ENCODE peak calls at places on chromosomes 11 and 22, in eight cellular contexts. N, G, L, C, D, O, U and T are unnamed samples.

GRCh38 chr11:19987243-19987870 is 172.9 kb downstream of the DBX1 start:
- DNase-seq in C (no peak), N (no peak), L (no peak), O (no peak), G (no peak), U (no peak), D (peak), T (no peak)

GRCh38 chr11:27847496-27847895 is 147.2 kb upstream of the BDNF start:
- DNase-seq in D (no peak), O (no peak), U (no peak), L (no peak), N (no peak), G (no peak), C (no peak), T (no peak)

GRCh38 chr22:32005453-32005852 is 37.6 kb upstream of the SLC5A1 start:
- DNase-seq in O (no peak), G (no peak), D (peak), L (no peak), N (no peak), U (no peak), C (peak), T (no peak)

GRCh38 chr11:119891392-119891791 is 162.4 kb upstream of the NECTIN1 start:
- DNase-seq in C (no peak), U (no peak), G (no peak), L (peak), O (no peak), D (no peak), N (no peak), T (no peak)

GRCh38 chr11:3995949-3996554 is 98.5 kb upstream of the RRM1 start:
- DNase-seq in D (peak), N (no peak), C (peak), G (no peak), O (no peak), U (no peak), L (no peak), T (peak)

GRCh38 chr11:65574963-65575567 is 788 bp upstream of the EHBP1L1 start:
- DNase-seq in U (no peak), G (no peak), N (peak), C (no peak), L (no peak), O (no peak), D (no peak), T (no peak)

GRCh38 chr11:108148549-108148948 is 27.2 kb downstream of the ACAT1 start:
- DNase-seq in L (no peak), U (no peak), O (no peak), N (no peak), C (no peak), G (no peak), D (peak), T (no peak)

GRCh38 chr22:29820941-29821789 is 16.9 kb downstream of the ASCC2 start:
- DNase-seq in N (no peak), G (no peak), L (no peak), U (peak), D (peak), C (peak), O (no peak), T (peak)

GRCh38 chr11:45846174-45846675 is 1.1 kb upstream of the CRY2 start:
- DNase-seq in C (no peak), L (peak), N (no peak), G (no peak), O (no peak), D (no peak), U (no peak), T (no peak)

GRCh38 chr22:41808400-41808799 is 7.9 kb downstream of the CCDC134 start:
- DNase-seq in D (no peak), L (peak), G (no peak), N (no peak), C (no peak), O (no peak), U (no peak), T (no peak)

GRCh38 chr11:27700351-27701261 is at the start of gene BDNF:
- DNase-seq in U (no peak), O (no peak), N (peak), C (peak), G (no peak), L (peak), D (peak), T (no peak)

GRCh38 chr11:99316761-99317475 is 296.2 kb downstream of the CNTN5 start:
- DNase-seq in O (no peak), C (peak), D (peak), L (no peak), U (no peak), N (no peak), G (no peak), T (no peak)

GRCh38 chr22:47307326-47307725 is 544.9 kb downstream of the TBC1D22A start:
- DNase-seq in C (peak), L (no peak), G (no peak), N (no peak), D (peak), U (peak), O (no peak), T (no peak)

GRCh38 chr11:62919898-62920640 is 1.1 kb downstream of the CHRM1 start:
- DNase-seq in O (no peak), C (no peak), U (no peak), N (no peak), G (no peak), D (no peak), L (no peak), T (no peak)

GRCh38 chr11:110525883-110526282 is 96.1 kb downstream of the FDX1 start:
- DNase-seq in O (peak), C (peak), L (no peak), D (peak), U (no peak), N (no peak), G (no peak), T (peak)

GRCh38 chr11:118113031-118113430 is 26.3 kb upstream of the SMIM35 start:
- DNase-seq in O (no peak), N (no peak), D (no peak), G (no peak), U (no peak), L (no peak), C (no peak), T (no peak)

GRCh38 chr11:3037041-3037944 is 19.9 kb downstream of the CARS1 start:
- DNase-seq in L (peak), G (peak), N (peak), O (peak), D (peak), C (peak), U (peak), T (no peak)

DNA sequence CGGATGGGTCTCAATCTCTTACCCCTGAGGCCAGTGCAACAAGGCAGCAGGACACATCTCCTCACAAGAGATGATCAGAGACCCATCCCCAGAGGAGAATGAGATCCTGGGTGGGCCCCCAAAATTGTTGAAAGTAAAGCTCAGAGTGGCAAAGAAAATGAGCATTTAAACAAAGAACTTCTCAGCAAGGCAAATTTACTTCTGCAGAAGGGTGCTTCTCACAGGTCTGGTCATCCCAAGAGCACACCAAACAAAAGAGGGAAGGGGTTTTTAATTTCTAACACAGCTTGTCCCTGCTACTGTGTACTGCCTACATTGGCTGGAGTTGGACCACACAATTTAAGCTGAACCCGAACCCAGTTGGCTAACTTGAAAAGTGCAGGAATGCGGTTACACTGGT is 1628.6 kb upstream of the RAG2 start:
- DNase-seq in C (no peak), L (no peak), D (peak), G (no peak), O (no peak), U (no peak), N (no peak), T (no peak)
- H3K4me3 ChIP-seq in C (no peak), L (no peak), D (no peak), G (no peak), O (no peak), U (no peak), N (no peak), T (no peak)

GRCh38 chr11:23113887-23114216 is 253.6 kb upstream of the CCDC179 start:
- DNase-seq in O (no peak), U (no peak), C (no peak), G (no peak), N (no peak), L (no peak), D (no peak), T (no peak)

GRCh38 chr11:23112390-23112789 is 252.1 kb upstream of the CCDC179 start:
- DNase-seq in C (no peak), N (no peak), O (no peak), U (no peak), L (no peak), D (no peak), G (no peak), T (no peak)

DNA sequence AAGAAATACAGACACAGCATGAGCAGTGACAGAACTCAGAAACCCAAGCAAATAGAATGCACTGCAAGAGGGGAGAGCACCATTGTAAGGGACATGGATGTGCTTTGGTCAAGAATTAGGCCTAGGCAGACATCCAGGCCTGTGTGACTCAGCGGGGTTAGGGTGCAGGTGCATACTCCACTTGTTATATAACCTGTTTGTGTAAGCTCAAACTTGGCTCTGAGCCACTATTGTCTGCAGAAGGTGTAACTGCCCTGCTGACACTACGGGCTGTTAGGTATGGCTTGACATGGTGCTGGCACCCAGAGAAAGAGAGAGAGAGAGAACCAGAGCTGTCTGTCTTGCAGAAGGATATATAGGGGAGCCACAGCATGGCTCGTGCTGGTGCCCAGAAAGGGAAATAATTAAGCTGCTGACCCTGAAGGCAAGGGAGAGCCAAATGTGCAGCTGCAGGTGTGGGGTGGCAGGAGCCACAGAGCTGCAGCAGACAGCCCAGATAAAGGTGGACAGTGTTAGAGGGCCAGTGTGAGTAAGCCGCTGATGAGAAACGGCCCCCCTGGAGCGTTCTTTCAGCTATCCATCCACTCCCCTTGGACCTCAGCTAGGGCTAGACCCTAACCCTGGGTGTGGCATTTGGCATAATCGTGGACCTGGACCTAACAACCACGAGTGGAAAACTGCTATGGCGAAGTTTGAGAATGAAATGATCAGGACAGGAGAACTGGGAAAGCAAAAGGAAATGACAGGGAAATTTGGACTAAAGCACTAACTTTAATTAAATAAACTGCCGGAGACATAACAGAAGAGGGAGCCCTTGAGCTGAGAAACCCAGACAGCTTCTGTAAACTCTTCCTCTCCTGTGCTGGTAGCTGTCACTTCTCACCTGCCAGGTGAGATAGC is 253.0 kb upstream of the CCDC179 start:
- DNase-seq in O (no peak), N (peak), C (peak), D (peak), G (no peak), U (no peak), L (peak), T (peak)
- H3K4me3 ChIP-seq in O (no peak), N (no peak), C (no peak), D (no peak), G (no peak), U (no peak), L (no peak), T (no peak)

GRCh38 chr11:31823372-31824371 is 12.6 kb upstream of the PAX6 start:
- DNase-seq in G (no peak), O (no peak), D (no peak), L (no peak), N (peak), C (no peak), U (no peak), T (no peak)

GRCh38 chr11:31825453-31826391 is 14.6 kb upstream of the PAX6 start:
- DNase-seq in N (no peak), C (no peak), O (no peak), D (no peak), G (no peak), L (no peak), U (no peak), T (no peak)

GRCh38 chr11:31822604-31823371 is 11.7 kb upstream of the PAX6 start:
- DNase-seq in U (no peak), C (no peak), O (no peak), D (no peak), G (no peak), N (no peak), L (no peak), T (no peak)

GRCh38 chr11:31826530-31827438 is 15.7 kb upstream of the PAX6 start:
- DNase-seq in O (no peak), D (no peak), G (no peak), L (no peak), N (no peak), U (no peak), C (no peak), T (no peak)

GRCh38 chr11:31824791-31825452 is 13.8 kb upstream of the PAX6 start:
- DNase-seq in O (no peak), N (no peak), G (no peak), U (no peak), L (no peak), D (no peak), C (no peak), T (no peak)
- H3K4me3 ChIP-seq in O (no peak), N (no peak), G (no peak), U (no peak), L (no peak), D (no peak), C (no peak), T (no peak)

GRCh38 chr22:36860438-36860820 is 377 bp upstream of the NCF4 start:
- DNase-seq in L (no peak), C (no peak), G (no peak), N (no peak), O (no peak), U (no peak), D (no peak), T (no peak)

GRCh38 chr22:36862251-36863242 is 1.7 kb downstream of the NCF4 start:
- DNase-seq in U (no peak), D (no peak), C (no peak), L (no peak), G (no peak), N (no peak), O (no peak), T (no peak)

GRCh38 chr22:36860017-36860416 is 789 bp upstream of the NCF4 start:
- DNase-seq in O (no peak), C (no peak), U (no peak), L (no peak), D (no peak), N (no peak), G (no peak), T (no peak)

GRCh38 chr22:36858966-36859365 is 1.8 kb upstream of the NCF4 start:
- DNase-seq in L (no peak), D (no peak), G (no peak), N (no peak), U (no peak), C (no peak), O (no peak), T (no peak)

GRCh38 chr22:36860821-36861659 is at the start of gene NCF4:
- DNase-seq in C (no peak), L (no peak), G (peak), N (no peak), U (peak), O (no peak), D (no peak), T (no peak)
- H3K4me3 ChIP-seq in C (no peak), L (no peak), G (peak), N (no peak), U (peak), O (no peak), D (no peak), T (no peak)

GRCh38 chr11:128290106-128290840 is 297.1 kb downstream of the ETS1 start:
- DNase-seq in G (peak), D (peak), U (no peak), L (peak), N (peak), C (peak), O (peak), T (peak)
- H3K4me3 ChIP-seq in G (peak), D (no peak), U (peak), L (no peak), N (no peak), C (no peak), O (no peak), T (no peak)

GRCh38 chr22:20414450-20414849 is 20.5 kb downstream of the ZNF74 start:
- DNase-seq in C (no peak), O (no peak), D (no peak), N (no peak), U (no peak), G (no peak), L (no peak), T (no peak)
- H3K4me3 ChIP-seq in C (no peak), O (no peak), D (no peak), N (no peak), U (no peak), G (no peak), L (no peak), T (no peak)